ENCODE peak calls at places on chromosome 20, in ten cellular contexts. P is fibroblast of lung, R is mucosa of descending colon, F is GM20000, D is astrocyte, B is GM12864, N is fibroblast of mammary gland, O is psoas muscle, X is brain microvascular endothelial cell, C is glutamatergic neuron. S is an unnamed sample.

GRCh38 chr20:13723015-13723414 is 61.7 kb downstream of the ESF1 start:
- DNase-seq in P (no peak), R (no peak), F (no peak), D (no peak), B (no peak), N (peak), O (no peak), X (no peak), C (no peak), S (no peak)

GRCh38 chr20:8330316-8330784 is 198.3 kb downstream of the PLCB1 start:
- DNase-seq in P (peak), R (no peak), F (no peak), D (no peak), B (no peak), N (no peak), O (no peak), X (no peak), C (no peak), S (no peak)

GRCh38 chr20:5714261-5715041 is 35.8 kb upstream of the SHLD1 start:
- DNase-seq in P (no peak), R (no peak), F (no peak), D (no peak), B (no peak), N (no peak), O (no peak), X (peak), C (no peak), S (no peak)

GRCh38 chr20:64111841-64112641 is 4.7 kb upstream of the NPBWR2 start:
- DNase-seq in P (no peak), R (no peak), F (no peak), D (no peak), B (no peak), N (no peak), O (peak), X (no peak), C (peak), S (peak)

GRCh38 chr20:10919549-10920140 is 245.8 kb upstream of the JAG1 start:
- DNase-seq in P (peak), R (no peak), F (no peak), D (peak), B (no peak), N (peak), O (peak), X (peak), C (no peak), S (no peak)

GRCh38 chr20:50029697-50030428 is 47.1 kb downstream of the SNAI1 start:
- DNase-seq in P (peak), R (no peak), F (no peak), D (peak), B (no peak), N (peak), O (peak), X (peak), C (no peak), S (no peak)

GRCh38 chr20:34111057-34111711 is 859 bp downstream of the EIF2S2 start:
- DNase-seq in P (peak), R (peak), F (no peak), D (peak), B (no peak), N (peak), O (no peak), X (peak), C (no peak), S (no peak)

GRCh38 chr20:24992420-24993205 is at the start of gene APMAP:
- DNase-seq in P (peak), R (peak), F (peak), D (peak), B (peak), N (peak), O (peak), X (peak), C (peak), S (peak)

GRCh38 chr20:10115021-10115420 is 80.2 kb downstream of the ANKEF1 start:
- DNase-seq in P (peak), R (no peak), F (no peak), D (peak), B (no peak), N (peak), O (no peak), X (peak), C (no peak), S (no peak)

GRCh38 chr20:35595901-35596300 is 19.7 kb upstream of the SPAG4 start:
- DNase-seq in P (no peak), R (no peak), F (no peak), D (no peak), B (no peak), N (no peak), O (no peak), X (no peak), C (no peak), S (no peak)

GRCh38 chr20:47336013-47336754 is 20.3 kb downstream of the ZMYND8 start:
- DNase-seq in P (peak), R (peak), F (no peak), D (peak), B (no peak), N (peak), O (peak), X (no peak), C (no peak), S (no peak)

GRCh38 chr20:33789109-33789857 is 21.9 kb upstream of the CHMP4B start:
- DNase-seq in P (peak), R (peak), F (no peak), D (peak), B (no peak), N (peak), O (peak), X (peak), C (no peak), S (peak)

GRCh38 chr20:25084616-25085187 is 2.8 kb upstream of the VSX1 start:
- DNase-seq in P (no peak), R (no peak), F (no peak), D (no peak), B (no peak), N (no peak), O (peak), X (no peak), C (no peak), S (no peak)

GRCh38 chr20:63102720-63103375 is 96.1 kb upstream of the BHLHE23 start:
- DNase-seq in P (peak), R (peak), F (peak), D (no peak), B (no peak), N (peak), O (peak), X (no peak), C (peak), S (peak)

GRCh38 chr20:3935956-3936340 is 46.8 kb downstream of the PANK2 start:
- DNase-seq in P (no peak), R (no peak), F (no peak), D (no peak), B (no peak), N (no peak), O (no peak), X (no peak), C (no peak), S (no peak)

GRCh38 chr20:32360333-32360634 is 2.2 kb downstream of the ASXL1 start:
- DNase-seq in P (no peak), R (no peak), F (no peak), D (no peak), B (no peak), N (no peak), O (no peak), X (no peak), C (no peak), S (no peak)
- TF ChIP-seq CTCF in P (no peak), R (no peak), F (no peak), D (no peak), B (no peak), N (no peak), O (no peak), X (no peak), C (no peak), S (no peak)

GRCh38 chr20:17680836-17681740 is 954 bp downstream of the RRBP1 start:
- DNase-seq in P (peak), R (peak), F (peak), D (peak), B (peak), N (peak), O (peak), X (peak), C (peak), S (peak)
- TF ChIP-seq CTCF in P (peak), R (peak), F (peak), D (peak), B (peak), N (no peak), O (peak), X (peak), C (peak), S (peak)

GRCh38 chr20:58702859-58703648 is 10.5 kb downstream of the NPEPL1 start:
- DNase-seq in P (no peak), R (no peak), F (no peak), D (no peak), B (no peak), N (no peak), O (no peak), X (no peak), C (no peak), S (no peak)
- TF ChIP-seq CTCF in P (peak), R (no peak), F (peak), D (peak), B (peak), N (peak), O (peak), X (peak), C (peak), S (peak)

DNA sequence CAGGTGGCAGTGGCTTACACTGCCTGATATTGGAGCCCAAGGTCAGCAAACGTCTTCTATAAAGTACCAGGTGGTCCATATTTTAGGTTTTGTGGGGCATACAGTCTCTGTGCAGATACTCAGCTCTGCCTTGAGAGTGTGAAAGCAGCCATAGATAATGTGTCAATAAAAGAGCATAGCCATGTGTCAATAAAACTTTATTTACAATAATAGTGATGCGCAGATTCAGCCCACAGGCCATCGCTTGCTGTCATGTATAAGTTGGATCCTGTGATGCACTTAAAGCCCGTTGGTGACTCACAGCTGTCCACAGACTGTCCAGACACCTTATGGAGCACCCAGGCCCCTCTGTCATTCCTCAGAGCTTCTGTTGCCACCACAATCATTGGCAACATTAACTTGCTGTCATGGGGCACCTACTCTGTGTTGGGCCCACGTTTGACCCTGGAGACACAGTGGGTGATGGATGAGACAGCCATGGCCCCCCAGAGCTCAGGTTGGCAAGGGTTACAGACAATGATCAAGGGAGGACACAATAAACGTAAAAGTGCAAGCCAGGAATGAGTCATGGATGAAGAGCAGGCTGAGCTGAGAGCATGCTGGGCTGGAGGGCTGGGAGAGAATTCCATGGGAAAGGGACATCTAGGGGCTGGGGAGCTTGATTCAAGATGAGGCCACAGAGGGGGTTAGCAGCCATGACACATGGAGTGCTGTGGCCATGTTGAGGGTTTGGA is 173.6 kb downstream of the TAF4 start:
- DNase-seq in P (no peak), R (no peak), F (no peak), D (no peak), B (no peak), N (peak), O (peak), X (no peak), C (no peak), S (no peak)
- TF ChIP-seq CTCF in P (no peak), R (no peak), F (no peak), D (no peak), B (no peak), N (no peak), O (no peak), X (no peak), C (no peak), S (no peak)